ENCODE peak calls at places on chromosome 1, in five cellular contexts. B is fibroblast of gingiva, T is cardiac muscle cell, D is astrocyte, V is occipital lobe. H is an unnamed sample.

GRCh38 chr1:215958836-215959235 is 391.7 kb downstream of the KCTD3 start:
- DNase-seq in B (no peak), T (no peak), D (no peak), V (no peak), H (peak; percentile 6)

GRCh38 chr1:101410048-101410878 is 173.4 kb downstream of the S1PR1 start:
- DNase-seq in B (no peak), T (no peak), D (no peak), V (no peak), H (no peak)

GRCh38 chr1:38923607-38924006 is 18.0 kb downstream of the RHBDL2 start:
- DNase-seq in B (no peak), T (no peak), D (no peak), V (no peak), H (no peak)

GRCh38 chr1:1183833-1184775 is 10.4 kb downstream of the TTLL10 start:
- DNase-seq in B (no peak), T (no peak), D (no peak), V (no peak), H (no peak)

GRCh38 chr1:6599141-6599975 is 3.3 kb downstream of the KLHL21 start:
- DNase-seq in B (no peak), T (no peak), D (no peak), V (peak; percentile 30), H (no peak)

GRCh38 chr1:9201421-9202239 is 32.9 kb upstream of the H6PD start:
- DNase-seq in B (peak; percentile 80), T (no peak), D (peak; percentile 72), V (peak; percentile 66), H (no peak)

GRCh38 chr1:53592521-53592982 is 133.4 kb downstream of the DMRTB1 start:
- DNase-seq in B (peak; percentile 60), T (no peak), D (peak; percentile 69), V (no peak), H (no peak)

GRCh38 chr1:95916616-95917015 is 682.6 kb downstream of the RWDD3 start:
- DNase-seq in B (peak; percentile 1), T (no peak), D (peak; percentile 5), V (no peak), H (peak; percentile 0)

GRCh38 chr1:12031039-12031980 is 12.0 kb downstream of the MIIP start:
- DNase-seq in B (no peak), T (peak; percentile 48), D (no peak), V (no peak), H (peak; percentile 17)

GRCh38 chr1:1431845-1432565 is 3.5 kb upstream of the VWA1 start:
- DNase-seq in B (peak; percentile 47), T (peak; percentile 53), D (no peak), V (no peak), H (no peak)

GRCh38 chr1:111234866-111235265 is 7.4 kb downstream of the CHI3L2 start:
- DNase-seq in B (peak; percentile 21), T (no peak), D (peak; percentile 70), V (no peak), H (no peak)

GRCh38 chr1:48955774-48956173 is 179.1 kb upstream of the BEND5 start:
- DNase-seq in B (no peak), T (no peak), D (no peak), V (no peak), H (no peak)